ENCODE peak calls at places on chromosomes 7 and 10, in nine cellular contexts. I, T, K, J, H, O, D, M and V are unnamed samples. For H3K27me3 and H3K4me1, the result is how much of the 10 kb centered on the place peaks cover.

GRCh38 chr7:104843198-104843597 is 170.8 kb upstream of the KMT2E start:
- DNase-seq in I (no peak), T (peak), K (no peak), J (no peak), H (no peak), O (no peak), D (no peak), M (no peak), V (no peak)

GRCh38 chr10:13816195-13816926 is 229.6 kb downstream of the PRPF18 start:
- DNase-seq in I (no peak), T (peak), K (peak), J (peak), H (no peak), O (peak), D (no peak), M (no peak), V (peak)

GRCh38 chr7:2046581-2047271 is 186.0 kb downstream of the MAD1L1 start:
- DNase-seq in I (no peak), T (no peak), K (peak), J (no peak), H (peak), O (no peak), D (no peak), M (no peak), V (no peak)

GRCh38 chr10:23432161-23432560 is 6.7 kb upstream of the OTUD1 start:
- DNase-seq in I (no peak), T (peak), K (no peak), J (no peak), H (no peak), O (no peak), D (peak), M (no peak), V (no peak)

GRCh38 chr7:32415519-32415918 is 74.7 kb downstream of the LSM5 start:
- DNase-seq in I (no peak), T (no peak), K (no peak), J (no peak), H (no peak), O (no peak), D (no peak), M (no peak), V (no peak)

GRCh38 chr7:130595986-130596385 is 72.6 kb downstream of the COPG2 start:
- DNase-seq in I (no peak), T (peak), K (peak), J (no peak), H (no peak), O (no peak), D (no peak), M (peak), V (no peak)

GRCh38 chr7:31782411-31782991 is 95.5 kb downstream of the PPP1R17 start:
- DNase-seq in I (peak), T (peak), K (no peak), J (no peak), H (no peak), O (no peak), D (peak), M (peak), V (peak)

GRCh38 chr10:86506062-86506461 is 15.5 kb downstream of the WAPL start:
- DNase-seq in I (peak), T (no peak), K (no peak), J (no peak), H (no peak), O (no peak), D (no peak), M (no peak), V (no peak)

GRCh38 chr7:98831641-98832221 is 38.1 kb downstream of the TMEM130 start:
- DNase-seq in I (no peak), T (peak), K (no peak), J (no peak), H (no peak), O (no peak), D (peak), M (peak), V (peak)

GRCh38 chr10:114845978-114846693 is 24.6 kb downstream of the FHIP2A start:
- DNase-seq in I (no peak), T (no peak), K (no peak), J (no peak), H (no peak), O (no peak), D (no peak), M (no peak), V (no peak)

GRCh38 chr7:50270531-50271018 is 33.9 kb upstream of the IKZF1 start:
- DNase-seq in I (no peak), T (no peak), K (no peak), J (no peak), H (no peak), O (no peak), D (no peak), M (no peak), V (no peak)

GRCh38 chr7:73892003-73892975 is 31.3 kb downstream of the TMEM270 start:
- DNase-seq in I (no peak), T (peak), K (peak), J (no peak), H (no peak), O (peak), D (peak), M (peak), V (no peak)

GRCh38 chr10:1227505-1228402 is 171.6 kb downstream of the WDR37 start:
- DNase-seq in I (no peak), T (no peak), K (no peak), J (no peak), H (no peak), O (no peak), D (no peak), M (no peak), V (no peak)

GRCh38 chr10:11141571-11142091 is 124.0 kb downstream of the CELF2 start:
- DNase-seq in I (no peak), T (no peak), K (no peak), J (no peak), H (no peak), O (no peak), D (peak), M (no peak), V (peak)

GRCh38 chr7:78770422-78771410 is 682.8 kb downstream of the MAGI2 start:
- DNase-seq in I (no peak), T (peak), K (no peak), J (no peak), H (no peak), O (no peak), D (no peak), M (peak), V (no peak)

GRCh38 chr7:74482629-74483401 is 29.1 kb downstream of the GTF2IRD1 start:
- DNase-seq in I (peak), T (peak), K (no peak), J (peak), H (no peak), O (no peak), D (no peak), M (peak), V (no peak)

GRCh38 chr10:37535459-37536246 is 321.8 kb downstream of the ZNF248 start:
- DNase-seq in I (no peak), T (peak), K (no peak), J (no peak), H (no peak), O (no peak), D (no peak), M (peak), V (no peak)

DNA sequence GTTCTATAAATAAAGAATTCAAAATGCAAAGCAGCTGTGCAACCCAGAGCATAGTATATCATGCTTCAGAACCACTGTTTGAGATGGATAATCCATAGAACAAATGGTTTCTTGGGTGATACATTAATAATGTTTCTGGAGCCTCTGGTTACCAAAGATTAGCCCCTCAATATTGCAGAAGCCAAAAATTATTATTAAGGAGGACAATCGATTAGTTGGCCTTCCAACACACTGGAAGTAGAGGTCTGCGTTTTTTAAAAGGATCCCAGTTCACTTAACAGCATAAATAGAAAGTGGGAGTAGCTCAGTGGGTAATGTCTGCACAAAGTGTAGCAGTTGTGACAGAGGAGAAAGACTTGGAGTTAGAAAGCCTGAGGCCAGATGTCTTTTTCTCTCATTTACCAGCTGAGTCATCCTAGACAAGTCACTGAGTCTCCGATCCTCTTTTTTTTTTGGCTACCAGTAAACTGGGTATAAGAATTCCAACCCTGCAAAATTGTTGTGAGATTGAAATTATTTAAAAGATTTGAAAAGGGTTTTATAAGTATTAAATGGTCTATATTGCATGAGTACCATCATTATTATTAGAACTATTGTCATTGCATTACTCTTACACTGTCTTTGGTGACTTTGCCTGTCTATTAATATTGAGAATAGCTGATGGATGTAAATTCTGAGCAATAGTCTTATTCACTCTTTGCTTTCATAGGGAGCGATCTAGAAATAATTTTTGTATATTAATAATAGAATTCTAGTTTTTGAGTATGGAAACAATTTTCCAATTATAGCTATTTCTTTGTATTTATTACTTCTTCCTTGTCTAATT is 73.8 kb downstream of the ARID5B start:
- DNase-seq in I (no peak), T (peak), K (no peak), J (no peak), H (no peak), O (no peak), D (no peak), M (peak), V (no peak)
- H3K4me3 ChIP-seq in I (no peak), T (peak), K (peak), J (no peak), H (no peak), O (no peak), D (no peak), M (peak), V (no peak)

DNA sequence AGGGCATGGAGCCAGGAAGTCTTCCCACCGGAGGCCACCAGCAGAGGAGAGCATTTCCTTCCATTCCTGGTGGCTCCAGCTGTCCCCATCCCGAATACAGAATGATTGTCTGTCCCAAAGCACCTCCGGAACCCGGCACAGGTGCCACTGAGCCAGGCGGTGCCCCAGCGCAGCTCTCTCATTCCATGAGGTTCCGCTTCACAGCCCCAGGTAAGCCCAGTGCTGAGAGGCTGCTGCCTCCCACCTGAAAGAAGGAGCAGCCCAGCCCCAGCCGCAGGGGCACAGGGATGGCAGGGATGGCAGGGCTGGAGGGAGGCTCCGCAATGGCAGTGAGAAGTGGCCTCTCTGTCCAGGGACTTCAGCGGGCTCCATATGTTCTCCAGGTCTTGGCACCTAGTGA is 162.1 kb upstream of the TCERG1L start:
- DNase-seq in I (no peak), T (no peak), K (no peak), J (no peak), H (peak), O (no peak), D (no peak), M (no peak), V (no peak)
- H3K27me3 ChIP-seq in I (under half), T (under half), K (half or more), J (under half), H (under half), O (under half), D (under half), M (under half), V (under half)

DNA sequence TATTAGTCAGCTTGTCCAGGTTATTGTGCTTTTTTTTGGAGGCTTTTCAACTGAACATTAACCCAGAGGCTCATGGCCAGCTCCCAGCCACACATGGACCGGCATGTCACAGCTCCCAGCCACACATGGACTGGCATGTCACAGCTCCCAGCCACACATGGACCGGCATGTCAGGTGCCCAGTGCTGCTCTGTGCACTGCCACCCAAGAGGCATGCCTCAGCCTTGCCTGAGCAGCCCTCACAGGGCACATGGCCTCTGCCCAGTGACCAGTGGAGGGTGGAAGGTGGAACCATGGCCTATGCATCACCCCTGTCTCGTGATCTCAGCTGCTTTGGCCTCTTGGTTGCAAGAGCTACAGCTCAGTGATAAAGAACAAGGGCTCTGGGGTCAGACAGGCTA is 119.8 kb downstream of the OAT start:
- DNase-seq in I (no peak), T (no peak), K (no peak), J (no peak), H (peak), O (no peak), D (no peak), M (no peak), V (no peak)
- H3K4me1 ChIP-seq in I (under half), T (under half), K (under half), J (under half), H (under half), O (under half), D (under half), M (under half), V (under half)

GRCh38 chr10:123270806-123271205 is 116.6 kb downstream of the BUB3 start:
- DNase-seq in I (no peak), T (no peak), K (no peak), J (no peak), H (no peak), O (no peak), D (no peak), M (peak), V (no peak)

GRCh38 chr10:123272171-123272570 is 118.0 kb downstream of the BUB3 start:
- DNase-seq in I (no peak), T (peak), K (no peak), J (no peak), H (no peak), O (no peak), D (no peak), M (no peak), V (no peak)

GRCh38 chr10:123275183-123275549 is 121.0 kb downstream of the BUB3 start:
- DNase-seq in I (no peak), T (peak), K (no peak), J (no peak), H (no peak), O (no peak), D (no peak), M (no peak), V (no peak)

GRCh38 chr10:123278445-123278844 is 124.2 kb downstream of the BUB3 start:
- DNase-seq in I (no peak), T (no peak), K (no peak), J (no peak), H (no peak), O (no peak), D (no peak), M (no peak), V (no peak)

GRCh38 chr10:123274513-123275182 is 120.4 kb downstream of the BUB3 start:
- DNase-seq in I (no peak), T (no peak), K (no peak), J (no peak), H (no peak), O (no peak), D (no peak), M (no peak), V (no peak)
- H3K4me3 ChIP-seq in I (no peak), T (no peak), K (no peak), J (no peak), H (peak), O (peak), D (no peak), M (no peak), V (no peak)

GRCh38 chr10:30992671-30993070 is 39.0 kb downstream of the ZNF438 start:
- DNase-seq in I (no peak), T (no peak), K (no peak), J (no peak), H (no peak), O (no peak), D (no peak), M (no peak), V (no peak)

GRCh38 chr10:30995081-30995480 is 36.6 kb downstream of the ZNF438 start:
- DNase-seq in I (no peak), T (peak), K (no peak), J (no peak), H (no peak), O (no peak), D (no peak), M (no peak), V (no peak)

GRCh38 chr10:30991647-30992011 is 40.0 kb downstream of the ZNF438 start:
- DNase-seq in I (no peak), T (no peak), K (no peak), J (no peak), H (no peak), O (no peak), D (no peak), M (no peak), V (no peak)

GRCh38 chr10:30990971-30991646 is 40.6 kb downstream of the ZNF438 start:
- DNase-seq in I (no peak), T (no peak), K (no peak), J (no peak), H (no peak), O (no peak), D (peak), M (no peak), V (no peak)

GRCh38 chr10:30993155-30993554 is 38.5 kb downstream of the ZNF438 start:
- DNase-seq in I (no peak), T (no peak), K (no peak), J (no peak), H (no peak), O (no peak), D (no peak), M (no peak), V (no peak)
- H3K27me3 ChIP-seq in I (under half), T (under half), K (under half), J (under half), H (under half), O (under half), D (under half), M (under half), V (under half)

DNA sequence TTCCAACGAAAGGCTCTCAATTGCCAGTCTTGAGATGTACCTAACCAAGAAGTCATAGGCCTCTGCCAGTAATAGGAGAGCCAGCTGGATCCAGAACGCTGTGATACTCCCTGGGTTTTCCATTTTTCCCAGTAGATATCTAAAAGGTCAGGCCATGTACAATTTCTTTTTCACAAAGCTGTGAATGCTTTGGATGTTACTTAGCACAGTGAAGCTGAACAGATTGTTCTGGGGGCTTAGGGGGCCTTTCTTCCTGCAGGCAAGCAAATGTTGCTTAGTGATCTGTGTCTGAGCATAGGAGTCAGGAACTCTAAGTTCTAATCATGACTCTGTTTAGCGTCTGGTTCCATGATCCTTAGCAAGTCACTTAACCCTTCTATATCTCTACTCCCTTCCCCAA is 86.5 kb downstream of the ARMH3 start:
- DNase-seq in I (no peak), T (no peak), K (no peak), J (no peak), H (no peak), O (no peak), D (no peak), M (no peak), V (no peak)
- H3K4me1 ChIP-seq in I (under half), T (under half), K (half or more), J (under half), H (under half), O (under half), D (under half), M (under half), V (under half)

DNA sequence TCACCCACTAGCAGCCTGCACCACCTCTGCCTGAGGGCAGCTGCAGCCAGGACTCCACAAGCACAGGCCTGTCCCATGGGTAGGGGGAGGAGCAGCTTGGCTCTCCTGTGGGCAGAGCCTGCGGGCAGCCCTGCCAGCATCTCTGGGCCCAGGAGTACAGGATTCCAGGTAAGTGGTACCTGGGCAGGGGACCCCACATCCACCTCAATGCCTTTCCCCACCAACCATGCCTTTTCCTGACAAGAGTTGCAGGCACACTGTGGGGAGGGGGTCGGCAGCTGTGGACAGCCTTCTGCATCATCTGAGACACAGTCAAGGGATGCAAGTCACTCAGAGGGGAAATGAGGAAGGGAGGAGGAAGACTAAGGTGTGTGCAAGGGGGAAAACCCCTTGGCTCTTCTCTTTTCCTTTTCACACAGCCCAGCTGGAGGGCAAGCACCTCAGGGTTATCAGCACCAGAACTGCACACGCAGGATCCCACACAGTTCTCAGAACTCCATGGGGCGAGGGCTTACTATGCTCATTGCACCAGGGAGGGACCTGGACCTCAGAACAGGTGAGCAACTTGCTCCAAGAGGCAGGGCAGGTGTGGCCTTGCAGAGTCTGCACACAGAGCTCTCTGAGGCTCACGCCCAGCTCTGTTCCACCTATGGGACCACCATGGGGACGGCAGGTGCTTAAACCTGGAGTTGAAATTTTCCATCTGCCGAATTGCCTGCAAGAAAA is 16.5 kb upstream of the ANTXRL start:
- DNase-seq in I (no peak), T (no peak), K (no peak), J (no peak), H (no peak), O (peak), D (no peak), M (no peak), V (no peak)
- H3K4me3 ChIP-seq in I (no peak), T (no peak), K (no peak), J (no peak), H (no peak), O (no peak), D (no peak), M (no peak), V (no peak)